ENCODE peak calls at places on chromosomes 4 and X, in ten cellular contexts. T is heart left ventricle, K is suprapubic skin, X is right lobe of liver, B is upper lobe of left lung, C is HCT116, J is A549, N is esophagus squamous epithelium, A is transverse colon, F is H1. I is an unnamed sample.

GRCh38 chr4:108512615-108513505 is 107.5 kb upstream of the RPL34 start:
- DNase-seq in T (peak), K (no peak), X (no peak), B (peak), C (no peak), J (no peak), N (no peak), A (no peak), F (peak), I (no peak)

GRCh38 chrX:151564035-151564434 is 560 bp downstream of the PASD1 start:
- DNase-seq in T (no peak), K (no peak), X (no peak), B (no peak), C (no peak), J (no peak), N (no peak), A (no peak), F (no peak), I (no peak)

GRCh38 chrX:68443155-68443868 is 10.0 kb upstream of the OPHN1 start:
- DNase-seq in T (peak), K (no peak), X (no peak), B (peak), C (no peak), J (no peak), N (no peak), A (no peak), F (no peak), I (no peak)

GRCh38 chrX:150258176-150258425 is 105.0 kb upstream of the MAMLD1 start:
- DNase-seq in T (no peak), K (no peak), X (no peak), B (no peak), C (no peak), J (no peak), N (no peak), A (no peak), F (no peak), I (no peak)

GRCh38 chrX:154412468-154412867 is 1.1 kb downstream of the TAFAZZIN start:
- DNase-seq in T (peak), K (peak), X (no peak), B (peak), C (no peak), J (no peak), N (no peak), A (peak), F (no peak), I (no peak)

GRCh38 chr4:8336412-8337075 is 67.0 kb downstream of the HTRA3 start:
- DNase-seq in T (no peak), K (no peak), X (peak), B (no peak), C (no peak), J (no peak), N (no peak), A (no peak), F (no peak), I (peak)

GRCh38 chrX:155768036-155768769 is 112.9 kb upstream of the VAMP7 start:
- DNase-seq in T (no peak), K (no peak), X (peak), B (no peak), C (no peak), J (peak), N (no peak), A (no peak), F (no peak), I (no peak)

GRCh38 chr4:73603307-73603710 is 16.9 kb downstream of the RASSF6 start:
- DNase-seq in T (no peak), K (no peak), X (no peak), B (no peak), C (no peak), J (peak), N (no peak), A (peak), F (no peak), I (no peak)

GRCh38 chrX:54529559-54530357 is at the start of gene GNL3L:
- DNase-seq in T (peak), K (peak), X (peak), B (peak), C (peak), J (peak), N (peak), A (peak), F (peak), I (peak)
- TF ChIP-seq POLR2A in T (peak), K (peak), X (peak), B (no peak), C (no peak), J (peak), N (no peak), A (peak), F (peak), I (no peak)

GRCh38 chrX:93875621-93876282 is 201.7 kb downstream of the FAM133A start:
- DNase-seq in T (no peak), K (no peak), X (no peak), B (no peak), C (no peak), J (no peak), N (no peak), A (no peak), F (no peak), I (no peak)

GRCh38 chrX:93874554-93874953 is 200.5 kb downstream of the FAM133A start:
- DNase-seq in T (no peak), K (no peak), X (no peak), B (no peak), C (no peak), J (no peak), N (no peak), A (no peak), F (no peak), I (no peak)
- TF ChIP-seq CTCF in T (no peak), K (peak), X (peak), B (no peak), C (no peak), J (no peak), N (peak), A (no peak), F (no peak), I (no peak)

GRCh38 chr4:128351502-128351901 is 63.9 kb upstream of the PGRMC2 start:
- DNase-seq in T (no peak), K (no peak), X (no peak), B (no peak), C (no peak), J (no peak), N (no peak), A (no peak), F (no peak), I (no peak)

GRCh38 chr4:128353791-128354190 is 66.2 kb upstream of the PGRMC2 start:
- DNase-seq in T (no peak), K (no peak), X (no peak), B (no peak), C (no peak), J (no peak), N (no peak), A (no peak), F (no peak), I (no peak)

GRCh38 chr4:128357286-128357685 is 69.7 kb upstream of the PGRMC2 start:
- DNase-seq in T (no peak), K (no peak), X (no peak), B (no peak), C (no peak), J (no peak), N (no peak), A (no peak), F (no peak), I (no peak)

GRCh38 chr4:128355301-128355700 is 67.7 kb upstream of the PGRMC2 start:
- DNase-seq in T (no peak), K (no peak), X (no peak), B (no peak), C (no peak), J (peak), N (no peak), A (no peak), F (no peak), I (no peak)

GRCh38 chr4:128354205-128354821 is 66.7 kb upstream of the PGRMC2 start:
- DNase-seq in T (peak), K (no peak), X (peak), B (peak), C (no peak), J (peak), N (no peak), A (peak), F (no peak), I (no peak)
- H3K27ac ChIP-seq in T (peak), K (no peak), X (no peak), B (no peak), C (no peak), J (peak), N (no peak), A (no peak), F (no peak), I (peak)

DNA sequence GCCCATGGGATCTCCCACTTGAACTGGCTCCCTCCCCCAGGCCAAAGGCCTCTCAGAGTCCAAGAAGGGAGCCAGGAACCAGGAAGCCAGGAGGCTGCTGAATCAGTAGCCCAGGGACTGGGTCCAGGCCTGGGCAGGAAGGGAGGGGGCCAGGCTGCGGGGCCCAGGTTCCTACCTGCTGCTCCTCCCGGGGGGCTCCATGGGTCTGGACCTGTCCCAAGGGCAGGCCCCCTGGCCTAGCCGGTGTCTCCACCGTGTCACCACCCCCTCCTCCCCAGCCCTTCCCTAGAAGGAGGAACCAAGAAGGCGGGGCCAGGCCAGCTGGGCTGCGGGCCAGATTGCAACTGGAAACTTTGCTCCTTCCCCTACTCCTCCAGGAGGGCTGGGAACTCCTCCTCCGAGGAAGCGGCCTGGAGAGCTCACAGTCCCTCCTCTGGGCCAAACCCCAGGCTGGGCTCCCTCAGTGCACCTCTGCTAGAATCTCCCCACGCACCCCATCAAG is at the start of gene IQSEC2:
- DNase-seq in T (peak), K (peak), X (peak), B (peak), C (peak), J (peak), N (no peak), A (peak), F (peak), I (peak)
- TF ChIP-seq POLR2A in T (peak), K (no peak), X (no peak), B (no peak), C (no peak), J (peak), N (no peak), A (peak), F (no peak), I (peak)

I was measured in sigmoid colon.